ENCODE peak calls at places on chromosomes 12 and 14, in four cellular contexts. Q is cerebellar cortex; U is stimulated activated CD4-positive, alpha-beta T cell treated with anti-CD3 and anti-CD28 coated beads, Interleukin-2, amount 100 ng/mL, for 24 hours; S is Calu3. P is an unnamed sample.

GRCh38 chr14:35337557-35338255 is 45.5 kb downstream of the PSMA6 start:
- DNase-seq in S (no peak), U (no peak), Q (no peak), P (no peak)

GRCh38 chr12:69406217-69406616 is 46.7 kb downstream of the YEATS4 start:
- DNase-seq in U (no peak), Q (no peak), S (no peak), P (no peak)

GRCh38 chr12:2804390-2805145 is 7.9 kb upstream of the ITFG2 start:
- DNase-seq in U (no peak), Q (peak), S (no peak), P (peak)

GRCh38 chr12:88658009-88658408 is 77.7 kb upstream of the KITLG start:
- DNase-seq in U (no peak), Q (no peak), S (peak), P (no peak)

GRCh38 chr14:74697543-74697942 is 15.3 kb downstream of the AREL1 start:
- DNase-seq in S (no peak), U (no peak), Q (no peak), P (no peak)

GRCh38 chr14:93003945-93004698 is 81.2 kb downstream of the CHGA start:
- DNase-seq in U (no peak), Q (no peak), S (no peak), P (no peak)

GRCh38 chr12:124720019-124720686 is 143.5 kb downstream of the SCARB1 start:
- DNase-seq in U (no peak), S (no peak), Q (peak), P (no peak)

GRCh38 chr14:58904771-58905170 is 267.0 kb downstream of the DACT1 start:
- DNase-seq in S (no peak), U (no peak), Q (no peak), P (no peak)

GRCh38 chr14:95260537-95261440 is 58.9 kb downstream of the CLMN start:
- DNase-seq in Q (no peak), U (peak), S (no peak), P (no peak)

GRCh38 chr12:117966511-117966910 is 2.3 kb downstream of the KSR2 start:
- DNase-seq in U (no peak), S (no peak), Q (peak), P (no peak)

GRCh38 chr12:2075558-2076195 is 22.9 kb downstream of the CACNA1C start:
- DNase-seq in Q (peak), U (no peak), S (no peak), P (no peak)

GRCh38 chr14:72961579-72962335 is 35.5 kb downstream of the DCAF4 start:
- DNase-seq in Q (no peak), U (no peak), S (peak), P (no peak)

GRCh38 chr12:16579041-16579440 is 26.9 kb downstream of the LMO3 start:
- DNase-seq in S (no peak), U (no peak), Q (no peak), P (no peak)

GRCh38 chr14:68927089-68927488 is 52.0 kb downstream of the ACTN1 start:
- DNase-seq in U (no peak), S (no peak), Q (no peak), P (no peak)

GRCh38 chr12:49808686-49809368 is 19.4 kb downstream of the NCKAP5L start:
- DNase-seq in S (no peak), U (no peak), Q (no peak), P (peak)

GRCh38 chr12:43402431-43402830 is 149.6 kb downstream of the ADAMTS20 start:
- DNase-seq in U (no peak), S (no peak), Q (no peak), P (no peak)

GRCh38 chr12:34398706-34399630 is 376.7 kb downstream of the ALG10 start:
- DNase-seq in S (no peak), U (peak), Q (no peak), P (no peak)

GRCh38 chr12:131223791-131224567 is 270.3 kb downstream of the ADGRD1 start:
- DNase-seq in Q (no peak), S (peak), U (no peak), P (no peak)

GRCh38 chr14:81464253-81465001 is 64.3 kb upstream of the STON2 start:
- DNase-seq in U (peak), Q (peak), S (peak), P (no peak)

GRCh38 chr14:98941481-98941880 is 330.5 kb downstream of the BCL11B start:
- DNase-seq in S (no peak), U (no peak), Q (no peak), P (no peak)

GRCh38 chr12:104294845-104295674 is 8.5 kb upstream of the EID3 start:
- DNase-seq in Q (no peak), S (no peak), U (no peak), P (no peak)

GRCh38 chr14:29215853-29216252 is 449.3 kb downstream of the FOXG1 start:
- DNase-seq in U (no peak), S (no peak), Q (no peak), P (no peak)

GRCh38 chr12:29818925-29819324 is 35.2 kb upstream of the TMTC1 start:
- DNase-seq in U (no peak), Q (no peak), S (no peak), P (no peak)

GRCh38 chr12:40446385-40446784 is 221.6 kb downstream of the LRRK2 start:
- DNase-seq in U (no peak), Q (no peak), S (peak), P (no peak)

GRCh38 chr14:67390135-67390534 is 21.8 kb downstream of the PLEK2 start:
- DNase-seq in Q (no peak), S (no peak), U (no peak), P (no peak)

GRCh38 chr14:68979722-68980552 is 835 bp upstream of the ACTN1 start:
- DNase-seq in U (no peak), Q (peak), S (peak), P (no peak)

GRCh38 chr14:34237098-34237497 is 224.9 kb downstream of the SPTSSA start:
- DNase-seq in Q (no peak), S (no peak), U (no peak), P (no peak)

GRCh38 chr12:10214131-10214876 is 1.6 kb downstream of the GABARAPL1 start:
- DNase-seq in Q (peak), U (no peak), S (peak), P (no peak)

GRCh38 chr12:102468261-102468940 is 12.0 kb downstream of the IGF1 start:
- DNase-seq in Q (no peak), U (no peak), S (no peak), P (no peak)

GRCh38 chr12:121669525-121669908 is at the start of gene MORN3:
- DNase-seq in U (no peak), Q (no peak), S (no peak), P (no peak)

GRCh38 chr12:87793134-87793533 is 236.1 kb downstream of the C12orf50 start:
- DNase-seq in S (no peak), Q (no peak), U (no peak), P (no peak)

GRCh38 chr14:65927871-65928270 is 515.3 kb downstream of the FUT8 start:
- DNase-seq in Q (no peak), S (peak), U (peak), P (no peak)